ENCODE peak calls at places on chromosomes 12 and 14, in four cellular contexts. L is HCT116, B is neural progenitor cell, Q is GM23248. R is an unnamed sample.

GRCh38 chr12:91636721-91637120 is 454.1 kb upstream of the DCN start:
- DNase-seq in L (no peak), B (no peak), Q (no peak), R (no peak)

GRCh38 chr14:70871863-70872677 is 35.2 kb upstream of the PCNX1 start:
- DNase-seq in B (no peak), Q (no peak), L (no peak), R (no peak)

GRCh38 chr12:28023156-28023887 is 50.8 kb upstream of the PTHLH start:
- DNase-seq in Q (peak), L (peak), B (no peak), R (peak)

GRCh38 chr14:92657457-92658142 is 90.8 kb downstream of the LGMN start:
- DNase-seq in L (no peak), B (no peak), Q (no peak), R (no peak)

GRCh38 chr12:112347521-112347920 is 34.7 kb downstream of the HECTD4 start:
- DNase-seq in Q (peak), B (no peak), L (no peak), R (no peak)

GRCh38 chr14:67569011-67569650 is 30.9 kb downstream of the PIGH start:
- DNase-seq in L (no peak), B (peak), Q (no peak), R (no peak)

GRCh38 chr12:58728397-58728796 is 191.9 kb downstream of the LRIG3 start:
- DNase-seq in B (no peak), L (no peak), Q (peak), R (peak)

GRCh38 chr14:100440758-100441203 is 117.6 kb downstream of the SLC25A47 start:
- DNase-seq in Q (peak), B (no peak), L (no peak), R (no peak)

GRCh38 chr12:106584104-106585064 is 1.6 kb downstream of the RFX4 start:
- DNase-seq in Q (no peak), L (no peak), B (peak), R (no peak)

GRCh38 chr12:116346222-116346621 is 68.7 kb upstream of the MED13L start:
- DNase-seq in L (no peak), Q (no peak), B (peak), R (no peak)
- TF ChIP-seq EZH2phosphoT487 in L (no peak), Q (no peak), B (no peak), R (no peak)

DNA sequence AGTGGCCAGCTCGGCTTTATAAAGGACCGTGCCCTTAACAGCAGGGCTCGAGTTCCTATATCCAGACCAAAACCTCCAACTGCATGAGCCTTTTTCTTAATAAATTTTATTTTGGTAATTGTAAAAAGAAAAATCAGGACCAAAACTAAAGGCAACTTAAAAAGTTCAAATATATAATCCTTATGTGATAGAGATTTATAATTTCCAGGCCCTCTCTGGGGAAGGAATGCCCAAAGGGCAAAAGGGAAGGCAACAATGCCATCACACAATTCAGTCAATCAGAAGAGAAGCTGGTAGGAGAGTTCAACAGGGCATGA is 401 bp upstream of the IPO4 start:
- DNase-seq in Q (no peak), L (no peak), B (no peak), R (no peak)
- H3K9ac ChIP-seq in Q (peak), L (peak), B (no peak), R (peak)

DNA sequence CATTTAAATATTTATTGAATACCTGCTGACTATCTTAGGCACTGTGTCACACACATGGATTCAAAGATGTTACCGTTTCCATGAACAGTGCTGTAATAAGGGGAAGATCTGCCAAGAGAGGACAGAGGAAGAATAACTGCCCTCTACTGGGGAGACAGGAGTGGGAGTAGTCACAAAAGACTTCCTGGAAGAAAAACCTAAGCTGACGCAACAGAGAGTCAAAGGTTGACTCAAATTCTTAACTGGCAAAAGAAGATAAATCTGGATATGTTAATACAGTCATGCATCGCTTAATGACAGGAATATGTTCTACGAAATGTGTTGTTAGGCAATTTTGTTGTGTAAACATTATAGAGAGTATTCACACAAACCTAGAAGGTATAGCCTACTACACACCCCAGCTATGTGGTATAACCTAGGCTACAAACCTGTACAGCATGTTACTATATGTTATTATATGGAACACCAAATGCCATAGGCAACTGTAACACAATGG is 51.5 kb downstream of the DCAF5 start:
- DNase-seq in L (peak), Q (peak), B (peak), R (peak)
- TF ChIP-seq EZH2phosphoT487 in L (no peak), Q (no peak), B (no peak), R (no peak)

DNA sequence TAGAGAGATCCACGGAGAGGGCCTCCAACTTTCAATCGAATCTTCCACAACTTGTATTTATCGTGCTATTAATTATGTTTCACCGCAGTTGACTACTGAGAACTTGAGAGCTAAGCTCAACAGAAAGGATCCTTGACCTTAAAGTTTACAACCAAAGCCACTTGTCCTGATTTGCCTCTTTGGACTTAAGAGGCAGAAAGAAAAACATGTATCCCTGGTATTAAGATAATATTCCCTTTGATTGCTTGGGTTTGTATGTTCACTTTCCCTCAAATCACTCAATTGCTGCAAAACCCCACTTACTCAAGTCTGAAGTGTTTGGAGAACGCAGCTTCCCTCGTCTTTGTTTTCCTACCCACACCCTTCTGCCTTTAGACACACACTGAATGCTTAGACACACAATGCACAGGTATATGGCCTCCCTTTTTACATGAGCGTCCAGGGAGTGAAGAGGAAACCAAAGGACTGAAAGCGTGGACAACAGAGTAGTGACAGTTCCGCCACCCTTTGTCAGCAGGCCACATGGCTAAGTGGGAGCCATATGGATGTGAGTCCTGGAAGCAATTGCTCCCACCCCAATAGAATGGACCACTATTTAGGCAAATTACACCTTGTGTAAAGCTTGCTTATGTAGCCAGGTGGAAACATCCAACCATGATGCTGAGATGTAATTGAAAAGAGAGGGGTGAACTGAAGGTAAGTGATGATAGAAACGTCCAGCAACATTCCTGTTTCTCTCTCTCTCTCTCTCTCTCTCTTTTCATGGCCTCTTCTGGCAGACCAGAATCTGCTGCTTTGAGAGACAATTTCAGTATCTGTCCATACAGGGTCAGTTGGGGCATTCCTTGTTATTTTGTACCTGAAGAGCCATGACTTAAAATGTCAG is 1.4 kb upstream of the PKP2 start:
- DNase-seq in B (no peak), L (no peak), Q (no peak), R (no peak)
- H3K9ac ChIP-seq in B (no peak), L (peak), Q (no peak), R (peak)

GRCh38 chr14:94348836-94349235 is 25.7 kb upstream of the SERPINA6 start:
- DNase-seq in L (no peak), B (no peak), Q (no peak), R (no peak)

GRCh38 chr14:94345344-94346072 is 22.4 kb upstream of the SERPINA6 start:
- DNase-seq in Q (peak), L (peak), B (no peak), R (peak)

GRCh38 chr14:94349276-94349675 is 26.1 kb upstream of the SERPINA6 start:
- DNase-seq in Q (no peak), L (no peak), B (no peak), R (no peak)

GRCh38 chr14:94344389-94344788 is 21.3 kb upstream of the SERPINA6 start:
- DNase-seq in B (no peak), L (no peak), Q (no peak), R (no peak)

GRCh38 chr14:94346841-94347240 is 23.7 kb upstream of the SERPINA6 start:
- DNase-seq in Q (peak), B (no peak), L (no peak), R (no peak)
- TF ChIP-seq EZH2phosphoT487 in Q (no peak), B (no peak), L (no peak), R (no peak)

GRCh38 chr12:57632369-57632897 is 568 bp downstream of the B4GALNT1 start:
- DNase-seq in Q (peak), L (no peak), B (peak), R (peak)
- H3K9ac ChIP-seq in Q (peak), L (peak), B (no peak), R (peak)

GRCh38 chr12:30972035-30972434 is 45.5 kb downstream of the TSPAN11 start:
- DNase-seq in Q (no peak), L (no peak), B (no peak), R (no peak)
- TF ChIP-seq EZH2phosphoT487 in Q (no peak), L (no peak), B (no peak), R (no peak)

GRCh38 chr14:50320279-50320678 is 8.2 kb downstream of the DMAC2L start:
- DNase-seq in B (no peak), Q (peak), L (no peak), R (no peak)
- H3K9ac ChIP-seq in B (no peak), Q (peak), L (no peak), R (no peak)

R was measured in PC-3.